ENCODE peak calls at places on chromosomes 3 and 15, in five cellular contexts. Z is K562, U is H1, O is GM12878, K is HepG2. C is an unnamed sample.

GRCh38 chr3:185406127-185406620 is 43.2 kb downstream of the MAP3K13 start:
- DNase-seq in Z (no peak), U (no peak), O (no peak), K (no peak), C (no peak)

GRCh38 chr15:74311734-74312444 is 55.6 kb downstream of the CYP11A1 start:
- DNase-seq in O (no peak), U (no peak), K (peak), Z (peak), C (peak)

GRCh38 chr3:157146664-157147082 is 13.3 kb downstream of the CCNL1 start:
- DNase-seq in O (no peak), U (no peak), K (no peak), Z (no peak), C (no peak)

GRCh38 chr3:119508172-119508845 is 10.0 kb downstream of the TIMMDC1 start:
- DNase-seq in U (no peak), K (no peak), Z (peak), O (peak), C (no peak)

GRCh38 chr3:184760337-184761119 is 48.7 kb upstream of the MAGEF1 start:
- DNase-seq in O (no peak), K (no peak), U (no peak), Z (no peak), C (no peak)

GRCh38 chr15:65246939-65247338 is 35.7 kb upstream of the CILP start:
- DNase-seq in Z (no peak), O (no peak), U (no peak), K (no peak), C (no peak)

GRCh38 chr3:125150525-125151436 is 61.8 kb downstream of the SLC12A8 start:
- DNase-seq in O (no peak), K (peak), Z (peak), U (no peak), C (peak)

GRCh38 chr3:160163259-160163878 is 61.9 kb upstream of the C3orf80 start:
- DNase-seq in U (no peak), O (no peak), K (peak), Z (peak), C (no peak)

GRCh38 chr3:156553705-156554356 is 1.1 kb downstream of the SSR3 start:
- DNase-seq in K (peak), U (no peak), Z (peak), O (no peak), C (peak)

GRCh38 chr3:73427018-73427750 is 197.6 kb downstream of the PDZRN3 start:
- DNase-seq in O (no peak), U (no peak), Z (no peak), K (no peak), C (no peak)

GRCh38 chr3:127350172-127351050 is 62.6 kb upstream of the PRR20G start:
- DNase-seq in O (no peak), U (no peak), Z (no peak), K (no peak), C (no peak)

GRCh38 chr3:152769523-152769922 is 65.4 kb upstream of the P2RY1 start:
- DNase-seq in U (no peak), K (no peak), Z (no peak), O (no peak), C (no peak)

GRCh38 chr15:80803580-80804525 is 24.7 kb downstream of the CEMIP start:
- DNase-seq in Z (no peak), K (no peak), U (no peak), O (no peak), C (no peak)

GRCh38 chr3:130635978-130636377 is 110.7 kb downstream of the PIK3R4 start:
- DNase-seq in Z (no peak), U (no peak), O (no peak), K (no peak), C (no peak)

GRCh38 chr3:150170843-150171513 is 200.3 kb upstream of the PFN2 start:
- DNase-seq in O (no peak), U (no peak), K (no peak), Z (no peak), C (no peak)

GRCh38 chr15:57947781-57948180 is 117.7 kb downstream of the ALDH1A2 start:
- DNase-seq in K (no peak), Z (no peak), O (no peak), U (no peak), C (peak)

GRCh38 chr15:74845208-74845568 is 2.2 kb upstream of the ULK3 start:
- DNase-seq in Z (no peak), K (no peak), O (no peak), U (no peak), C (no peak)

GRCh38 chr15:53978248-53978906 is at the start of gene UNC13C:
- DNase-seq in O (no peak), U (peak), K (peak), Z (no peak), C (peak)

GRCh38 chr15:89157918-89158564 is 63.3 kb downstream of the RLBP1 start:
- DNase-seq in K (no peak), U (no peak), O (no peak), Z (no peak), C (no peak)

GRCh38 chr3:44130249-44130648 is 111.4 kb upstream of the TOPAZ1 start:
- DNase-seq in Z (no peak), K (no peak), O (no peak), U (no peak), C (no peak)

GRCh38 chr3:111326144-111326995 is 215.6 kb upstream of the CD96 start:
- DNase-seq in O (no peak), K (no peak), U (no peak), Z (no peak), C (no peak)

GRCh38 chr15:88648357-88649214 is 9.8 kb downstream of the ISG20 start:
- DNase-seq in Z (no peak), U (no peak), K (no peak), O (no peak), C (no peak)

DNA sequence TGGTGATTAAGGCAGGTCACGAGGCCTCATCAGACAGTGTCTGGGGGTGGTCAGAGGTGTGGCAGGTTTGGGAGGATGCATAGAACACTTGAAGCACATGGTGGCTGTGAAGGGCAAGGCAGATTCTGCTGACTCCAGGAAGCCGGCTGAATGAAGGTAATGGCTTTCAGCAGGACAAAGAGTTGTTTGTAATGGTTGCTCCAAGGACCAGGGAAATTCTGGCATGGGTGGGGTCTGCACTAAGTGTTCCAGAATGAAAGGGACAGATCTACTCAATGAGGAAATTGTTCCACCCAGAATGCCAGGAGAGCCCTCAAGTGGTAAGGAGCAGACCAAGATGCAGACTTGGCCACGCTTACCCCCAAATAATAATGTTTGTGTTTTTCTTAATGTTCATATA is 70.7 kb upstream of the ACAD9 start:
- DNase-seq in Z (no peak), K (no peak), O (no peak), U (no peak), C (no peak)
- TF ChIP-seq CREB1 in Z (no peak), K (no peak), O (no peak), U (no peak), C (no peak)

GRCh38 chr3:8482960-8483665 is 18.5 kb upstream of the LMCD1 start:
- DNase-seq in O (no peak), U (no peak), K (peak), Z (no peak), C (no peak)
- H3K27ac ChIP-seq in O (no peak), U (no peak), K (peak), Z (no peak), C (no peak)

GRCh38 chr15:38707802-38708671 is 143.4 kb upstream of the RASGRP1 start:
- DNase-seq in Z (peak), K (peak), U (no peak), O (no peak), C (peak)
- TF ChIP-seq CREB1 in Z (no peak), K (no peak), U (no peak), O (no peak), C (no peak)

GRCh38 chr3:13008114-13008995 is 64.9 kb downstream of the IQSEC1 start:
- DNase-seq in Z (no peak), O (no peak), K (no peak), U (no peak), C (no peak)

GRCh38 chr3:13005301-13005700 is 67.9 kb downstream of the IQSEC1 start:
- DNase-seq in O (no peak), K (no peak), Z (no peak), U (no peak), C (no peak)

GRCh38 chr3:13009132-13009945 is 63.9 kb downstream of the IQSEC1 start:
- DNase-seq in K (no peak), U (no peak), O (no peak), Z (peak), C (no peak)

GRCh38 chr3:13006216-13006990 is 66.8 kb downstream of the IQSEC1 start:
- DNase-seq in O (no peak), Z (no peak), U (no peak), K (no peak), C (no peak)

GRCh38 chr3:13007251-13007941 is 65.8 kb downstream of the IQSEC1 start:
- DNase-seq in Z (peak), O (no peak), U (no peak), K (no peak), C (no peak)
- H3K27ac ChIP-seq in Z (peak), O (peak), U (no peak), K (no peak), C (no peak)

C was measured in GM23338.